ENCODE peak calls at places on chromosomes 16 and 17, in four cellular contexts. E, O, F and B are unnamed samples.

GRCh38 chr16:65343556-65343955 is 221.7 kb upstream of the CDH11 start:
- DNase-seq in E (no peak), O (no peak), F (no peak), B (no peak)

GRCh38 chr17:50024808-50025207 is 29.8 kb upstream of the DLX3 start:
- DNase-seq in E (no peak), O (no peak), F (no peak), B (no peak)

GRCh38 chr16:4346205-4346781 is 4.8 kb downstream of the PAM16 start:
- DNase-seq in F (no peak), E (peak; percentile 21), O (no peak), B (no peak)

GRCh38 chr17:30278032-30278431 is 13.7 kb downstream of the BLMH start:
- DNase-seq in F (no peak), O (no peak), E (peak; percentile 31), B (peak; percentile 33)

GRCh38 chr16:80105160-80105559 is 435.6 kb upstream of the DYNLRB2 start:
- DNase-seq in O (no peak), E (no peak), F (no peak), B (no peak)

GRCh38 chr16:23608194-23608593 is 12.1 kb upstream of the NDUFAB1 start:
- DNase-seq in F (no peak), E (no peak), O (no peak), B (no peak)

GRCh38 chr17:16928406-16929280 is 43.3 kb downstream of the TNFRSF13B start:
- DNase-seq in F (no peak), E (no peak), O (no peak), B (no peak)

GRCh38 chr16:26765087-26765486 is 301.6 kb upstream of the C16orf82 start:
- DNase-seq in E (peak; percentile 9), F (no peak), O (no peak), B (no peak)

GRCh38 chr16:55453909-55454308 is 25.1 kb upstream of the MMP2 start:
- DNase-seq in E (no peak), F (no peak), O (no peak), B (no peak)

GRCh38 chr17:28726396-28726911 is 421 bp upstream of the TLCD1 start:
- DNase-seq in E (peak; percentile 56), F (peak; percentile 87), O (peak; percentile 41), B (peak; percentile 69)

GRCh38 chr17:75020331-75021110 is 8.1 kb downstream of the MRPL58 start:
- DNase-seq in F (no peak), E (no peak), O (no peak), B (no peak)

GRCh38 chr17:73586921-73587680 is 57.1 kb downstream of the SDK2 start:
- DNase-seq in F (no peak), E (no peak), O (no peak), B (peak; percentile 45)

GRCh38 chr17:40218006-40218739 is 931 bp upstream of the WIPF2 start:
- DNase-seq in F (no peak), E (no peak), O (no peak), B (no peak)

GRCh38 chr17:65190467-65191095 is 53.4 kb downstream of the RGS9 start:
- DNase-seq in O (no peak), F (no peak), E (no peak), B (no peak)

GRCh38 chr17:40415390-40415789 is 2.3 kb downstream of the TOP2A start:
- DNase-seq in O (no peak), E (peak; percentile 39), F (no peak), B (peak; percentile 16)

GRCh38 chr17:7837375-7838290 is 3.6 kb downstream of the KDM6B start:
- DNase-seq in F (no peak), O (no peak), E (peak; percentile 41), B (peak; percentile 19)

GRCh38 chr17:81071761-81072741 is 37.1 kb downstream of the BAIAP2 start:
- DNase-seq in O (no peak), E (no peak), F (no peak), B (no peak)

GRCh38 chr17:80277751-80278671 is 17.4 kb downstream of the RNF213 start:
- DNase-seq in F (no peak), E (no peak), O (no peak), B (no peak)

GRCh38 chr17:42908872-42909700 is 8.5 kb downstream of the G6PC1 start:
- DNase-seq in O (no peak), E (no peak), F (no peak), B (no peak)

GRCh38 chr16:21219551-21219950 is 8.2 kb upstream of the ZP2 start:
- DNase-seq in E (no peak), O (no peak), F (no peak), B (no peak)

GRCh38 chr16:73126453-73126853 is 78.5 kb upstream of the ZFHX3 start:
- DNase-seq in F (no peak), E (no peak), O (no peak), B (no peak)

GRCh38 chr17:34739386-34739785 is 160.0 kb downstream of the TMEM132E start:
- DNase-seq in F (no peak), E (no peak), O (no peak), B (no peak)

GRCh38 chr16:54216268-54217187 is 70.1 kb downstream of the IRX3 start:
- DNase-seq in E (no peak), F (no peak), O (no peak), B (no peak)

GRCh38 chr17:56593073-56593740 is at the start of gene NOG:
- DNase-seq in E (peak; percentile 69), F (peak; percentile 46), O (no peak), B (peak; percentile 56)

GRCh38 chr16:71630808-71631207 is 4.8 kb downstream of the MARVELD3 start:
- DNase-seq in O (no peak), E (no peak), F (no peak), B (no peak)

GRCh38 chr16:35631261-35631945 is 2172.0 kb downstream of the TP53TG3F start:
- DNase-seq in E (no peak), F (no peak), O (no peak), B (no peak)

GRCh38 chr17:44187131-44187899 is 543 bp downstream of the TMUB2 start:
- DNase-seq in O (no peak), F (no peak), E (peak; percentile 6), B (no peak)

GRCh38 chr17:66965801-66966528 is 1.5 kb downstream of the CACNG4 start:
- DNase-seq in F (no peak), E (peak; percentile 44), O (no peak), B (no peak)

GRCh38 chr17:3043737-3044365 is 19.6 kb downstream of the OR1D5 start:
- DNase-seq in E (no peak), F (no peak), O (no peak), B (no peak)

GRCh38 chr17:1461193-1461944 is 5.3 kb upstream of the CRK start:
- DNase-seq in O (no peak), F (no peak), E (no peak), B (no peak)

GRCh38 chr17:17070931-17071330 is 28.7 kb downstream of the MPRIP start:
- DNase-seq in E (no peak), O (no peak), F (no peak), B (no peak)